ENCODE peak calls at places on chromosome 10, in seven cellular contexts. P is mammary epithelial cell, M is breast epithelium, E is IMR-90, Y is sigmoid colon, T is pancreas, H is esophagus squamous epithelium. N is an unnamed sample.

GRCh38 chr10:100748251-100749058 is 3.1 kb downstream of the PAX2 start:
- DNase-seq in M (no peak), P (no peak), T (no peak), H (no peak), E (no peak), Y (peak), N (no peak)

GRCh38 chr10:92244796-92245195 is 46.1 kb downstream of the CPEB3 start:
- DNase-seq in M (no peak), T (no peak), P (no peak), Y (no peak), E (no peak), H (no peak), N (no peak)

GRCh38 chr10:124697837-124698559 is 46.2 kb downstream of the FAM53B start:
- DNase-seq in M (no peak), H (no peak), E (peak), P (no peak), T (no peak), Y (no peak), N (no peak)

GRCh38 chr10:32790483-32790882 is 167.5 kb downstream of the ITGB1 start:
- DNase-seq in Y (no peak), E (peak), T (no peak), P (no peak), H (no peak), M (no peak), N (no peak)

GRCh38 chr10:112000466-112000865 is 183.1 kb downstream of the GPAM start:
- DNase-seq in E (no peak), P (no peak), T (no peak), H (no peak), M (no peak), Y (peak), N (no peak)

GRCh38 chr10:24642921-24643678 is 80.6 kb downstream of the ARHGAP21 start:
- DNase-seq in T (no peak), M (no peak), Y (no peak), P (peak), H (no peak), E (peak), N (peak)

GRCh38 chr10:34528320-34528719 is 286.8 kb downstream of the PARD3 start:
- DNase-seq in H (no peak), M (no peak), Y (no peak), E (peak), P (peak), T (no peak), N (peak)

GRCh38 chr10:113226404-113226803 is 276.4 kb downstream of the TCF7L2 start:
- DNase-seq in H (no peak), E (no peak), P (no peak), Y (no peak), T (no peak), M (no peak), N (no peak)

GRCh38 chr10:91820144-91820543 is 21.9 kb downstream of the TNKS2 start:
- DNase-seq in Y (no peak), T (no peak), P (peak), M (no peak), E (peak), H (no peak), N (no peak)

GRCh38 chr10:77527839-77528238 is 109.8 kb downstream of the KCNMA1 start:
- DNase-seq in H (no peak), E (no peak), M (no peak), Y (no peak), P (no peak), T (no peak), N (no peak)

GRCh38 chr10:63711866-63712716 is 190.9 kb downstream of the REEP3 start:
- DNase-seq in P (peak), M (peak), T (peak), Y (peak), H (peak), E (peak), N (peak)

GRCh38 chr10:67936416-67936815 is 52.0 kb downstream of the SIRT1 start:
- DNase-seq in H (no peak), E (peak), Y (no peak), T (no peak), P (no peak), M (no peak), N (no peak)

GRCh38 chr10:34549953-34550352 is 265.1 kb downstream of the PARD3 start:
- DNase-seq in T (no peak), P (no peak), Y (no peak), M (no peak), E (no peak), H (no peak), N (no peak)

GRCh38 chr10:103281753-103282152 is 4.8 kb downstream of the INA start:
- DNase-seq in Y (no peak), M (no peak), H (no peak), E (peak), P (no peak), T (no peak), N (no peak)

GRCh38 chr10:52666931-52667330 is 105.7 kb downstream of the MBL2 start:
- DNase-seq in H (no peak), T (no peak), E (no peak), Y (no peak), M (no peak), P (no peak), N (no peak)

GRCh38 chr10:63007112-63007511 is 126.0 kb upstream of the NRBF2 start:
- DNase-seq in P (no peak), M (no peak), T (no peak), H (no peak), Y (no peak), E (no peak), N (no peak)

GRCh38 chr10:132274581-132274980 is 33.2 kb downstream of the STK32C start:
- DNase-seq in T (no peak), Y (no peak), M (no peak), H (no peak), P (no peak), E (no peak), N (no peak)

GRCh38 chr10:113540845-113541553 is 11.9 kb upstream of the HABP2 start:
- DNase-seq in E (no peak), Y (no peak), P (no peak), T (peak), M (no peak), H (no peak), N (no peak)

GRCh38 chr10:6173203-6173602 is 29.5 kb upstream of the PFKFB3 start:
- DNase-seq in T (no peak), E (no peak), Y (no peak), M (no peak), H (no peak), P (no peak), N (no peak)
- TF ChIP-seq CTCF in T (no peak), E (no peak), Y (no peak), M (no peak), H (peak), P (no peak), N (no peak)

GRCh38 chr10:79102056-79102874 is 33.5 kb downstream of the ZMIZ1 start:
- DNase-seq in H (no peak), T (no peak), E (peak), Y (peak), P (no peak), M (peak), N (no peak)
- TF ChIP-seq CTCF in H (no peak), T (no peak), E (peak), Y (no peak), P (no peak), M (no peak), N (no peak)

DNA sequence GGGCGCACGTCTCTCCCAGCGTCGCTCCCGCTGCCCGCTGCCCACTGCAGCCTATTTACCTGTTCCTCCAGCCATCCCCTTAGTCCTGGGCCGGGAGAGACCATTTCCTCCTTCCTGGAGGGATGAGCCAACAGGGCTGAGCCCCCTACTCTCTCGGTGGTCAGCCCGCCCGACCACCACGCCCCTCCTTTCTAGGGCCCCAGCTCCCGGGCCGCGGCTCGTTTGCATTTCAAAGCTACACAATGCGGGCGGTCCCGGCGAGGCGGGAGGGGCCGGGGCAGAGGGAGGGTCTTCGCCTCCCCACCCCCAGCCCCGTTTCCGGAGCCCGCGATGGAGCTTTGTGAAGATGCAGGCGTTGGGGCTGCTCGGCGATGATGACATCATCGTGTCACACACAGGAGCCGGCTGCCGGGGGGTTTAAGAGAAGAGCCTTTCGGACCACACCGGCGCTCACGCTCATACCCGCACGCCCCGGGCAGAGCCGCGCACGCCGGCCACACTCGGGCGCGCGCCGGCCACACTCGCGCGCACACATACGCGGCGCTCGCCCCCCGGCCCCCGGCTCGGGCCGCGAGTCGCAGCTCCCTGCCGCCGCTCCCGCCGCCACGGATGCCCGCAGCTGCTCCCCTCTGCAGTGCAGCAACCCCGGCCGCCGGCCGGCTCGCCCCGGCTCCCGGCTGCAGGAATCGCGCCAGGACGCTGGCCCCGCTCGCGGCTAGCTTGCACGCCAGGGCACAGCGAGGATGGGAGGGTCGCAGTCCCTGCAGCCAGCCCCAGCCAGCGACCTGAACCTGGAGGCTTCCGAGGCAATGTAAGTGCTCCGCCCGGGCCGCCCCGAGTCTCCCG is 107.7 kb upstream of the BTBD16 start:
- DNase-seq in T (no peak), P (no peak), Y (no peak), E (peak), H (no peak), M (no peak), N (no peak)
- TF ChIP-seq CTCF in T (no peak), P (no peak), Y (no peak), E (no peak), H (no peak), M (no peak), N (no peak)

GRCh38 chr10:99619090-99619800 is 994 bp downstream of the SLC25A28 start:
- DNase-seq in E (peak), H (no peak), M (no peak), P (peak), Y (no peak), T (no peak), N (no peak)

GRCh38 chr10:99621454-99622246 is 1.4 kb upstream of the SLC25A28 start:
- DNase-seq in H (no peak), P (peak), T (no peak), M (no peak), Y (no peak), E (no peak), N (peak)

GRCh38 chr10:99623919-99624318 is 3.7 kb upstream of the SLC25A28 start:
- DNase-seq in T (no peak), Y (no peak), P (no peak), E (no peak), M (no peak), H (no peak), N (no peak)

GRCh38 chr10:99619851-99620712 is at the start of gene SLC25A28:
- DNase-seq in M (peak), E (peak), T (peak), Y (peak), H (peak), P (peak), N (peak)

DNA sequence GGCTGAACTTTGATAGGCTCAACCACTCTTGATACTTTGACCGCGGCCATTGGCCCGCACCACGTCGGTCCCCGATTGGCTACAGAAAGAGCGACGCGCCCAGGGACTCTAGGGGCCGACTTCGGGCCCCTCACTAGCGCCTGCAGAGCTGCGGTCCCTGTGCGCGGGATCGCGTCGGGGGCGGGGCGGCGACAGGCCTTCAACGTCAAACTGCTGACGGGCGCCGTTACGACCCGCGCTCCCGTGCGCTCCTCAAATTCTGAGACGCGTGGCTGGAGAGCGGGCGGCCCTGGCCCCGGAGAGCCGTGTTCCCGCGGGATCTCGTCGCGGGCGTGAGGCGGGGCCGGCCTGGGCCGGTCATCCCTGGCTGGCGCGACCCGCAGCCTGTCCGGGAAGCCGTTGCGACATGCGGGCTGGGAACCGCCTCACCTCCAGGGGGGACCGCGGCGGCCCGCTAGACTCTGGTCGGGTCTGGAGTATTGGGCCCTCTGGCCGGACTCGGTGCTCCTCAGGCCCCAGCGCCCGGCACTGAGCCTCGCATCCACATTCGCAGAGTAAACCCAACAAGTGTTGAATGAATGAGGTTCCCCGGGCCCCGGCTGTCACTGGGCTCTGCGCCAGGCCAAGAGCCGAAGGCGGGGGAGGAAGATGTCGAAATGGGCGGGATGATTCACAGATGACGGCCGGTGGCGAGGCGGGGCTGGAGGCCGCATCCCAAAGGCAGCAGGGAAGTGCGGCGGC is 644 bp upstream of the SLC25A28 start:
- DNase-seq in Y (peak), P (peak), T (peak), H (peak), E (peak), M (peak), N (peak)
- TF ChIP-seq CTCF in Y (no peak), P (no peak), T (no peak), H (peak), E (no peak), M (peak), N (no peak)

GRCh38 chr10:23158370-23158769 is 33.7 kb upstream of the PTF1A start:
- DNase-seq in T (peak), E (peak), P (peak), Y (no peak), H (no peak), M (no peak), N (peak)
- TF ChIP-seq CTCF in T (peak), E (peak), P (peak), Y (peak), H (peak), M (peak), N (peak)

GRCh38 chr10:116457480-116457879 is 29.8 kb downstream of the PNLIPRP3 start:
- DNase-seq in E (no peak), M (no peak), Y (no peak), H (no peak), P (no peak), T (no peak), N (no peak)

GRCh38 chr10:116460219-116460618 is 32.6 kb downstream of the PNLIPRP3 start:
- DNase-seq in M (no peak), E (no peak), P (no peak), Y (no peak), H (no peak), T (no peak), N (no peak)

GRCh38 chr10:116465541-116465940 is 37.9 kb downstream of the PNLIPRP3 start:
- DNase-seq in E (no peak), T (no peak), M (no peak), Y (no peak), P (no peak), H (no peak), N (no peak)

GRCh38 chr10:116464257-116464656 is 36.6 kb downstream of the PNLIPRP3 start:
- DNase-seq in P (no peak), M (no peak), T (peak), E (no peak), H (no peak), Y (no peak), N (no peak)

DNA sequence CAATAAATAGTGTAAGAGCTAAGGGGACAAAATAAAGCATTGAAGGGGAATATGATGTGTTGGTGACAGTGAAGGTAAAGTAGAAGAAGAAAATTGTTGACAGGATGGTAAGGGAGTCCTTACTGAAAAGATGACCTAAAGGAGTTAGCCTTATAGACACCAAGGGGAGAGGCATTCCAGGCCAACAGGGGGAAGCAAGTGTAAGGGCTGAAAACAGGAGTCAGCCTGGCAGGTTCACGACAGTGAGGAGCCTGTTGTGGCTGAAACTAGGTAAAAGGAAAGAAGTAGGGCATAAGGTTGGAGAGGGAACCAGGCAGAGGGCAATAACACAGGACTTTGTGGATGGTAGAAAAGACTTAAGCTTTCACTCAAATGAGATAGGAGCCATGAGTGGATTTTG is 34.0 kb downstream of the PNLIPRP3 start:
- DNase-seq in P (no peak), H (no peak), T (no peak), Y (no peak), E (no peak), M (no peak), N (no peak)
- TF ChIP-seq CTCF in P (no peak), H (no peak), T (no peak), Y (no peak), E (no peak), M (no peak), N (no peak)

DNA sequence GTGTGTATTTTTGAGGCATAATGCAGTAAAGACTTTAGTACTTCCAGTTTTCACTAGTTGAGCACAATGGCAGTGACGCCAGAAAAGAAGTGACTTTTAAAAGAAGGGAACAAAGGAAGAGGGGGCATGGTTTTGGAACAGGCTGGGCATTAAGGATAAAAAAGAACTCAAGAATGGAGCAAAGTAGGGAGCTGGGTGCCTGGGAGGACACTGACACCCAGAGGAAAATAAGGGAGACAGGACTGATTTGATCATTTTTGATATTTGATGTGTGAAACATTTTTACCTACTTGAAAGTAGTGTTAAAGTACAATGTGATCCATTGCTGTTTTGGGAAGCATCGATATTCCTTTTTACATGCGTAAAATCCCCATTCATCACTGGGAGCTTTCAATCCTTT is 85.4 kb downstream of the ADAM12 start:
- DNase-seq in Y (no peak), E (peak), M (no peak), H (no peak), T (no peak), P (no peak), N (no peak)
- TF ChIP-seq CTCF in Y (no peak), E (peak), M (no peak), H (no peak), T (no peak), P (no peak), N (peak)

DNA sequence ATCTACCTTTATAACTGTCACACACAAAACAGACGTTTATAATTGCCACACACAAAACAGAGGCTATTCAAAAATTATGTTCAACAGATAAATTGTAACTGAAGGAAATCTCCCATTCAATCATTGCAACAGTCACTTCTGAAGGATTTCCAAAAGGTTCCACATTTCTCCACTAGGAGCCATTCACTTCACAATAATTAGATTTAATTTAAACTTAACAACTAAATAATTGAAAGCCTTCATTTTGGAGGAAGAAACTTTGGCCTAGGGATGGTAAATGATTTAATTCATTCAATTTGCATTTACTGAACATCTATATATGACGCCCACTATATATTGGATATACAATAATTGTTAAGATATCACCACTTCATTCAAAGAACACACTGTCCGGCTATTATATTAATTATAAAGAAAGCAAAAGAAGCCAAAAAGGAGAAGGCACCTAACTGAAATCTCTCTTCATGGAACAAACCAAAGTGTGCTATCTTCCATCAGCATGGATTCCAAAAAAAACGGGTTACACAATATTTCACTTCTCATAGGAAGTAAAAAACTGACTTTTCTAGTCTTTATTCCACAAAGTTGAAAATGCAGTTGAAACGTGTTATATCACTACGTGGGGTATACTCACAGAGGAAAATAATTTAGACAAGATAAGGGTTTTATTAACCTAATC is 1.7 kb downstream of the ATAD1 start:
- DNase-seq in P (no peak), T (no peak), M (no peak), E (no peak), H (no peak), Y (no peak), N (no peak)
- TF ChIP-seq CTCF in P (peak), T (no peak), M (no peak), E (peak), H (no peak), Y (no peak), N (no peak)